ENCODE peak calls at places on chromosome 16, in seven cellular contexts. One of them, this sample, is unnamed.

GRCh38 chr16:2838928-2839327 is 8.8 kb downstream of the ZG16B start:
- DNase-seq in pancreas: peak; percentile 89
- DNase-seq in adrenal gland: peak; percentile 74
- DNase-seq in hepatic stellate cell: peak; percentile 91
- DNase-seq in epithelial cell of proximal tubule: no peak
- DNase-seq in adipocyte: peak; percentile 83
- DNase-seq in ACHN: peak; percentile 78
- DNase-seq in this sample: peak; percentile 83

GRCh38 chr16:23556881-23557778 is at the start of the genes EARS2 and UBFD1:
- DNase-seq in pancreas: peak; percentile 99
- DNase-seq in adrenal gland: peak; percentile 99
- DNase-seq in hepatic stellate cell: peak; percentile 98
- DNase-seq in epithelial cell of proximal tubule: peak; percentile 74
- DNase-seq in adipocyte: peak; percentile 99
- DNase-seq in ACHN: peak; percentile 99
- DNase-seq in this sample: peak; percentile 100

GRCh38 chr16:56189990-56190902 is 1.0 kb upstream of the GNAO1 start:
- DNase-seq in pancreas: peak; percentile 69
- DNase-seq in adrenal gland: no peak
- DNase-seq in hepatic stellate cell: no peak
- DNase-seq in epithelial cell of proximal tubule: no peak
- DNase-seq in adipocyte: peak; percentile 20
- DNase-seq in ACHN: peak; percentile 1
- DNase-seq in this sample: no peak

GRCh38 chr16:85417156-85417860 is 195.8 kb upstream of the GSE1 start:
- DNase-seq in pancreas: peak; percentile 43
- DNase-seq in adrenal gland: no peak
- DNase-seq in hepatic stellate cell: no peak
- DNase-seq in epithelial cell of proximal tubule: no peak
- DNase-seq in adipocyte: no peak
- DNase-seq in ACHN: no peak
- DNase-seq in this sample: peak; percentile 87

GRCh38 chr16:85623997-85624601 is 11.0 kb downstream of the GSE1 start:
- DNase-seq in pancreas: no peak
- DNase-seq in adrenal gland: no peak
- DNase-seq in hepatic stellate cell: no peak
- DNase-seq in epithelial cell of proximal tubule: no peak
- DNase-seq in adipocyte: no peak
- DNase-seq in ACHN: no peak
- DNase-seq in this sample: no peak

GRCh38 chr16:13992976-13993375 is 73.0 kb downstream of the ERCC4 start:
- DNase-seq in pancreas: no peak
- DNase-seq in adrenal gland: no peak
- DNase-seq in hepatic stellate cell: no peak
- DNase-seq in epithelial cell of proximal tubule: no peak
- DNase-seq in adipocyte: no peak
- DNase-seq in ACHN: no peak
- DNase-seq in this sample: no peak

GRCh38 chr16:50276801-50277560 is 10.6 kb downstream of the ADCY7 start:
- DNase-seq in pancreas: no peak
- DNase-seq in adrenal gland: no peak
- DNase-seq in hepatic stellate cell: no peak
- DNase-seq in epithelial cell of proximal tubule: no peak
- DNase-seq in adipocyte: no peak
- DNase-seq in ACHN: no peak
- DNase-seq in this sample: no peak

GRCh38 chr16:72894291-72895151 is 153.4 kb downstream of the ZFHX3 start:
- DNase-seq in pancreas: no peak
- DNase-seq in adrenal gland: no peak
- DNase-seq in hepatic stellate cell: peak; percentile 83
- DNase-seq in epithelial cell of proximal tubule: no peak
- DNase-seq in adipocyte: peak; percentile 70
- DNase-seq in ACHN: no peak
- DNase-seq in this sample: no peak

GRCh38 chr16:84729716-84730320 is 30.0 kb downstream of the USP10 start:
- DNase-seq in pancreas: no peak
- DNase-seq in adrenal gland: no peak
- DNase-seq in hepatic stellate cell: no peak
- DNase-seq in epithelial cell of proximal tubule: no peak
- DNase-seq in adipocyte: peak; percentile 28
- DNase-seq in ACHN: peak; percentile 44
- DNase-seq in this sample: no peak

GRCh38 chr16:31880322-31880979 is 6.8 kb downstream of the ZNF267 start:
- DNase-seq in pancreas: no peak
- DNase-seq in adrenal gland: no peak
- DNase-seq in hepatic stellate cell: peak; percentile 59
- DNase-seq in epithelial cell of proximal tubule: peak; percentile 70
- DNase-seq in adipocyte: peak; percentile 65
- DNase-seq in ACHN: peak; percentile 70
- DNase-seq in this sample: no peak

GRCh38 chr16:87076950-87077749 is 240.0 kb downstream of the C16orf95 start:
- DNase-seq in pancreas: peak; percentile 90
- DNase-seq in adrenal gland: no peak
- DNase-seq in hepatic stellate cell: peak; percentile 35
- DNase-seq in epithelial cell of proximal tubule: no peak
- DNase-seq in adipocyte: peak; percentile 33
- DNase-seq in ACHN: peak; percentile 76
- DNase-seq in this sample: peak; percentile 63

GRCh38 chr16:82005491-82005830 is 5.8 kb downstream of the SDR42E1 start:
- DNase-seq in pancreas: no peak
- DNase-seq in adrenal gland: no peak
- DNase-seq in hepatic stellate cell: no peak
- DNase-seq in epithelial cell of proximal tubule: no peak
- DNase-seq in adipocyte: no peak
- DNase-seq in ACHN: no peak
- DNase-seq in this sample: no peak

GRCh38 chr16:85613609-85614337 is 651 bp downstream of the GSE1 start:
- DNase-seq in pancreas: peak; percentile 89
- DNase-seq in adrenal gland: peak; percentile 69
- DNase-seq in hepatic stellate cell: no peak
- DNase-seq in epithelial cell of proximal tubule: no peak
- DNase-seq in adipocyte: peak; percentile 63
- DNase-seq in ACHN: peak; percentile 81
- DNase-seq in this sample: no peak

GRCh38 chr16:28163699-28164584 is 47.8 kb downstream of the XPO6 start:
- DNase-seq in pancreas: no peak
- DNase-seq in adrenal gland: no peak
- DNase-seq in hepatic stellate cell: no peak
- DNase-seq in epithelial cell of proximal tubule: no peak
- DNase-seq in adipocyte: peak; percentile 69
- DNase-seq in ACHN: no peak
- DNase-seq in this sample: no peak

GRCh38 chr16:27430923-27431484 is 29.0 kb downstream of the IL21R start:
- DNase-seq in pancreas: no peak
- DNase-seq in adrenal gland: no peak
- DNase-seq in hepatic stellate cell: no peak
- DNase-seq in epithelial cell of proximal tubule: no peak
- DNase-seq in adipocyte: no peak
- DNase-seq in ACHN: no peak
- DNase-seq in this sample: peak; percentile 48